ENCODE peak calls at places on chromosomes 6 and 20, in six cellular contexts. G is mammary epithelial cell; N is ureter; X is brain microvascular endothelial cell; D is activated naive CD8-positive, alpha-beta T cell treated with anti-CD3 and anti-CD28 coated beads, Interleukin-2, amount 50 U/mL, for 24 hours; A is activated CD4-positive, alpha-beta T cell treated with anti-CD3 and anti-CD28 coated beads, Interleukin-2, amount 50 U/mL, for 1 hour. U is an unnamed sample.

GRCh38 chr20:45098096-45098773 is 2.7 kb downstream of the KCNS1 start:
- DNase-seq in G (no peak), X (peak; percentile 14), D (peak; percentile 26), N (no peak), A (no peak), U (no peak)

GRCh38 chr6:140897804-140898573 is 1234.7 kb upstream of the GJE1 start:
- DNase-seq in N (no peak), G (no peak), X (no peak), A (no peak), D (no peak), U (no peak)

GRCh38 chr6:4932506-4932903 is 71.3 kb downstream of the RPP40 start:
- DNase-seq in X (no peak), D (no peak), G (no peak), N (no peak), A (no peak), U (no peak)

GRCh38 chr20:48012401-48012974 is 227.2 kb upstream of the SULF2 start:
- DNase-seq in N (no peak), G (peak; percentile 89), A (no peak), X (peak; percentile 85), D (no peak), U (no peak)

GRCh38 chr6:134689676-134690447 is 260.0 kb downstream of the ALDH8A1 start:
- DNase-seq in X (no peak), G (no peak), D (no peak), N (no peak), A (no peak), U (no peak)

GRCh38 chr6:47308674-47309325 is 905 bp downstream of the TNFRSF21 start:
- DNase-seq in G (peak; percentile 40), A (no peak), N (no peak), D (peak; percentile 10), X (no peak), U (no peak)

GRCh38 chr6:8530775-8531435 is 95.6 kb upstream of the SLC35B3 start:
- DNase-seq in X (no peak), D (no peak), G (peak; percentile 37), A (no peak), N (no peak), U (no peak)

GRCh38 chr20:53914861-53915458 is 155.4 kb downstream of the BCAS1 start:
- DNase-seq in X (no peak), D (no peak), N (no peak), A (no peak), G (no peak), U (no peak)

GRCh38 chr20:49603209-49603627 is 35.3 kb upstream of the PTGIS start:
- DNase-seq in A (no peak), D (peak; percentile 20), X (peak; percentile 43), N (no peak), G (no peak), U (no peak)

GRCh38 chr20:1905693-1906092 is 10.5 kb downstream of the SIRPA start:
- DNase-seq in G (no peak), X (no peak), N (no peak), A (no peak), D (no peak), U (no peak)

GRCh38 chr6:38443341-38443740 is 196.4 kb downstream of the BTBD9 start:
- DNase-seq in A (no peak), D (no peak), G (no peak), N (no peak), X (no peak), U (no peak)

GRCh38 chr6:41733349-41733706 is 2.1 kb downstream of the TFEB start:
- DNase-seq in A (no peak), D (no peak), G (peak; percentile 38), N (no peak), X (no peak), U (no peak)

GRCh38 chr20:1876975-1877603 is 18.1 kb upstream of the SIRPA start:
- DNase-seq in A (no peak), G (no peak), D (no peak), N (no peak), X (no peak), U (no peak)

GRCh38 chr6:40378071-40378724 is 209.0 kb downstream of the LRFN2 start:
- DNase-seq in A (no peak), D (no peak), N (peak; percentile 29), X (no peak), G (no peak), U (no peak)

GRCh38 chr6:12137480-12137879 is 125.4 kb downstream of the HIVEP1 start:
- DNase-seq in N (no peak), D (no peak), A (no peak), X (peak; percentile 79), G (peak; percentile 37), U (no peak)

GRCh38 chr6:125154184-125155135 is 887 bp downstream of the TPD52L1 start:
- DNase-seq in D (no peak), N (peak; percentile 44), X (no peak), A (no peak), G (peak; percentile 69), U (no peak)

GRCh38 chr20:37590938-37591490 is 63.3 kb upstream of the BLCAP start:
- DNase-seq in D (no peak), G (no peak), X (no peak), N (no peak), A (no peak), U (no peak)

GRCh38 chr6:6747371-6747770 is 158.9 kb downstream of the LY86 start:
- DNase-seq in X (no peak), N (no peak), G (no peak), D (no peak), A (no peak), U (no peak)

GRCh38 chr6:15504040-15504491 is 158.8 kb downstream of the DTNBP1 start:
- DNase-seq in N (no peak), D (no peak), A (no peak), X (peak; percentile 28), G (no peak), U (no peak)

GRCh38 chr6:21067521-21067920 is 526.0 kb upstream of the SOX4 start:
- DNase-seq in N (no peak), X (no peak), D (no peak), G (no peak), A (no peak), U (no peak)

GRCh38 chr6:37625591-37626374 is 71.9 kb downstream of the MDGA1 start:
- DNase-seq in N (no peak), D (no peak), A (no peak), X (no peak), G (no peak), U (no peak)

GRCh38 chr6:73566954-73567591 is 46.2 kb upstream of the EEF1A1 start:
- DNase-seq in A (no peak), G (peak; percentile 24), X (peak; percentile 59), D (no peak), N (peak; percentile 54), U (no peak)

GRCh38 chr6:158819213-158819976 is at the start of gene EZR:
- DNase-seq in D (peak; percentile 88), G (peak; percentile 76), A (peak; percentile 81), N (peak; percentile 84), X (peak; percentile 18), U (peak; percentile 82)

GRCh38 chr6:157265630-157266029 is 57.7 kb downstream of the TMEM242 start:
- DNase-seq in X (no peak), N (no peak), D (no peak), A (no peak), G (no peak), U (no peak)

GRCh38 chr20:46894971-46895905 is 595 bp downstream of the EYA2 start:
- DNase-seq in D (no peak), N (no peak), A (no peak), G (peak; percentile 25), X (no peak), U (no peak)

GRCh38 chr6:134746125-134746524 is 203.8 kb downstream of the ALDH8A1 start:
- DNase-seq in G (no peak), A (no peak), D (no peak), N (no peak), X (no peak), U (no peak)

GRCh38 chr6:106883808-106884262 is 90.7 kb downstream of the CD24 start:
- DNase-seq in A (no peak), N (no peak), X (no peak), G (no peak), D (no peak), U (no peak)

GRCh38 chr6:46414398-46414797 is 76.9 kb downstream of the RCAN2 start:
- DNase-seq in A (no peak), G (no peak), N (no peak), X (no peak), D (no peak), U (no peak)

GRCh38 chr20:50575869-50576720 is 65.9 kb downstream of the PTPN1 start:
- DNase-seq in N (no peak), G (no peak), D (peak; percentile 68), A (peak; percentile 66), X (peak; percentile 37), U (peak; percentile 56)

GRCh38 chr20:40192529-40192928 is 496.5 kb downstream of the MAFB start:
- DNase-seq in G (no peak), A (no peak), X (no peak), N (no peak), D (no peak), U (no peak)

GRCh38 chr6:37679539-37680476 is 17.9 kb downstream of the MDGA1 start:
- DNase-seq in X (no peak), G (no peak), N (no peak), D (no peak), A (no peak), U (no peak)

GRCh38 chr6:29725981-29726380 is 2.7 kb downstream of the HLA-F start:
- DNase-seq in D (no peak), G (no peak), N (no peak), X (no peak), A (no peak), U (no peak)